ENCODE peak calls at places on chromosomes 5 and 9, in seven cellular contexts. K is GM12878, M is H1, Y is body of pancreas, O is vagina, V is gastrocnemius medialis, B is esophagus squamous epithelium. N is an unnamed sample.

GRCh38 chr9:8778356-8778755 is 978.8 kb upstream of the DMAC1 start:
- DNase-seq in M (no peak), V (no peak), O (no peak), K (no peak), B (no peak), Y (no peak), N (no peak)

GRCh38 chr9:32431940-32432555 is 47.6 kb downstream of the ACO1 start:
- DNase-seq in M (no peak), B (no peak), Y (peak; percentile 50), O (no peak), V (no peak), K (no peak), N (peak; percentile 68)

GRCh38 chr9:134288731-134289130 is 37.5 kb upstream of the RXRA start:
- DNase-seq in O (no peak), V (no peak), M (no peak), Y (no peak), B (no peak), K (no peak), N (no peak)

GRCh38 chr9:100350188-100350587 is 2.6 kb downstream of the TEX10 start:
- DNase-seq in V (no peak), B (no peak), Y (no peak), M (no peak), O (no peak), K (no peak), N (peak; percentile 13)

GRCh38 chr9:38047301-38048251 is 21.5 kb downstream of the SHB start:
- DNase-seq in K (no peak), V (no peak), B (no peak), O (no peak), M (peak; percentile 69), Y (peak; percentile 84), N (peak; percentile 12)

GRCh38 chr9:19782005-19782404 is 6.8 kb downstream of the SLC24A2 start:
- DNase-seq in M (no peak), O (no peak), V (no peak), Y (no peak), K (no peak), B (no peak), N (peak; percentile 9)

GRCh38 chr5:136066705-136067271 is 38.0 kb downstream of the TGFBI start:
- DNase-seq in M (no peak), V (no peak), K (no peak), O (peak; percentile 79), B (no peak), Y (no peak), N (no peak)

GRCh38 chr5:20229286-20230005 is 241.4 kb upstream of the CDH18 start:
- DNase-seq in M (no peak), B (no peak), K (no peak), Y (no peak), O (no peak), V (no peak), N (no peak)

GRCh38 chr5:53334431-53334941 is 145.9 kb upstream of the FST start:
- DNase-seq in O (no peak), Y (no peak), B (no peak), M (no peak), V (no peak), K (no peak), N (no peak)

GRCh38 chr5:39933061-39933460 is 508.3 kb upstream of the DAB2 start:
- DNase-seq in V (no peak), Y (no peak), M (no peak), O (no peak), K (no peak), B (no peak), N (no peak)

GRCh38 chr9:125409637-125410521 is 148.3 kb downstream of the GAPVD1 start:
- DNase-seq in V (no peak), B (no peak), O (no peak), Y (no peak), K (no peak), M (no peak), N (peak; percentile 78)

GRCh38 chr9:6781476-6781875 is 23.7 kb downstream of the KDM4C start:
- DNase-seq in V (no peak), Y (no peak), O (no peak), B (no peak), M (no peak), K (no peak), N (no peak)

GRCh38 chr9:35487066-35487465 is 2.8 kb upstream of the RUSC2 start:
- DNase-seq in Y (no peak), K (no peak), M (no peak), V (no peak), B (no peak), O (no peak), N (no peak)
- TF ChIP-seq POLR2A in Y (no peak), K (no peak), M (no peak), V (no peak), B (no peak), O (no peak), N (no peak)

GRCh38 chr5:149748471-149749094 is 18.5 kb downstream of the PPARGC1B start:
- DNase-seq in V (no peak), K (no peak), M (no peak), O (no peak), B (no peak), Y (no peak), N (no peak)

GRCh38 chr5:149747833-149748366 is 17.8 kb downstream of the PPARGC1B start:
- DNase-seq in O (no peak), K (no peak), M (no peak), B (no peak), V (no peak), Y (no peak), N (no peak)

GRCh38 chr5:149747141-149747832 is 17.2 kb downstream of the PPARGC1B start:
- DNase-seq in Y (peak; percentile 24), V (peak; percentile 68), B (no peak), K (no peak), O (no peak), M (no peak), N (no peak)

GRCh38 chr5:149745944-149746326 is 15.8 kb downstream of the PPARGC1B start:
- DNase-seq in B (no peak), M (no peak), V (no peak), O (no peak), Y (no peak), K (no peak), N (peak; percentile 40)

DNA sequence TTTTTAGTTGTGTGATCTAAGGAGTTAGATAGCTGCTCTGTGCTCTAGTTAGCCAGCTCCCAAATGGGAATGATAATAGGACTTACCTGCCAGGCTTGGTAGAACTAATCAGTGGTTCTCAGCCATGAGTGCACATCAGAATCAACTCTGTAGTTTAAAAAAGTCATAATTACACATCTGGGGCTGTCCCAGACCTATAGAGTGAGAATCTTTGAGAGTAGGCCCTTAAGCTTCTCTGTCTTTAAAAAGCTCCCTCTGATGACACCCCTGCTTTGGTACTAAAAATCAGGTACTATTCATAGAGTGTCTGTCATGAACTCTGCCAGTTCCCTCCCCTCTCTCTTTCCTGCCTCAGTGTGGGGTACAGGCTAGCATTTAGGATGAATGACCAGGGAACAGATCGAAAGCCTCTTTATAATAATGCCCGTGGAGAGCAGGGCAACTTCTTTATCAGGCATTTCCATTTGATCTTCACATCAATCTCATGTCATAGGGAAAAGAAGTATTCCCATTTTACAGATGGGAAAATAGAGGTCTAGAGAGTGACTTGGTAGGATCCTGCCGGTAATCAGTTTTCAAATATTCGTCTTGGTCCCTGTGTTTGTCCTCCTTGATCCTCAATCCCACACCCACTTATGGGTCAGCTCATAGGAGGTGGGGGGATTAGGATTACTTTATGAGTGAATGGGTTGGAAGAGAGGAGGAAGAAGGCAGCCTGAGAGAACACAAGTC is 15.3 kb downstream of the PPARGC1B start:
- DNase-seq in K (no peak), Y (no peak), B (no peak), M (no peak), V (no peak), O (no peak), N (no peak)
- TF ChIP-seq POLR2A in K (no peak), Y (no peak), B (no peak), M (no peak), V (no peak), O (no peak), N (no peak)

DNA sequence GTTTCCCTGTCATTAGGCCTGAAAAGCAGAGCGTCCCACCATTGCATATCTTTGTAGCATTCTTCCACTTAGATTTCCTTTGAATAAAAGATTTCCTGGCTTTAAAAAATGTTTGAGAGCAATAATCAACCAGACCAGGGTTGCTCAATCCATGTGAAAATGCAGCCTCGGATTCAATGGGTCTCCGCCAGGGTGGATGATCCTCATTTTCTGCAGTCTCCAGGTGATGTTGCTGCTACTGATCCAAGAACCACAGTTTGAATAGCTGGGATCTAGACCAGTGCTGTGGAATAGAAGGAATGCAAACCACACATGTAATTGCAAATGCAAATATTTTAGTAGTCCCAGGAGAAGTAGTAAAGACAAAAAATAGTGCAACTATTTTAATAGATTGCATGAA is 317.6 kb downstream of the IRX1 start:
- DNase-seq in K (no peak), M (no peak), O (no peak), Y (no peak), B (no peak), V (no peak), N (no peak)
- TF ChIP-seq POLR2A in K (no peak), M (no peak), O (no peak), Y (no peak), B (no peak), V (no peak), N (no peak)

DNA sequence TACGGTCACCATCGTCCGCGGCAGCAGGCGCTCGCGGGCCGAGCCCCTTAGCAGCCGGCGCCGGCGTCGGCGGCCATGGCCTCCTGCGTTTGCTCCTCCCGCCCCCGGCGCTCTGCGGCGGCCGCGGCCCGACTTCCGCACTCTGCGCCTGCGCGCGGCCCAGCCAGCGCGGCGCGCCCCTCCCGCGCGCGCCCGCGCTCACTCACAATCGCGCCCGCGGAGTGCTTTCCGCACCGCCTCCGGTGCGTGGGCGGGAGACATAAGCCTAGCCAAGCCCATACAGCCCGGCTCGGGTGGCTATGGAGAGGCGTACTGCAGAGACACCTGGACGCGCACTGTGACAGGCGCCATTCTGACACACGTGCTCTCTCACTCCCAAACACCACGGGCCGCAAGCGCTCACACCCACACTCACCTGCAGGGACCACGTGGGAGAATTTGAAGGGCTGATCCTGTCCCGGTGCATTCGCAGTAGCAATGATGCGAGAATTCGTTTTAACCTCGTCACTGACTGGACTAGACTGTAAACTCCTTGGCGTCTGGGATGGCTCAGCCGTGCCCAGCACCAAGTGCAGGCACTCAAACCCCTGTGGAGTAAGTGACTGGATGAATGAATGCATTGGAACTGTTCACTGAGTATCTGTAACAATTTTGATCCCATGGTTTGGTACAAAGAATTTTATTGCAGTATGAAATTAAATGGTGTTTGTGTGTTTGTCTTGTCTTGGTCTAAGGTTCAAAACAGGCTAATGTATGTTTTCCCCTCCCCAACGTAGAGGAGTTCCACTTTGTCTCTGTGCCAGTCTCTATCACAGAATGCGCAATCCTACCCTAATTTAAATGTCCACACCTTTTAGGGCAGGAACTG is at the start of gene RNF145:
- DNase-seq in K (peak; percentile 62), M (no peak), B (peak; percentile 74), O (peak; percentile 93), Y (peak; percentile 74), V (peak; percentile 45), N (peak; percentile 95)
- TF ChIP-seq POLR2A in K (peak; percentile 87), M (peak; percentile 67), B (no peak), O (no peak), Y (peak; percentile 32), V (peak; percentile 65), N (peak; percentile 87)

N was measured in erythroblast.